ENCODE peak calls at places on chromosomes 4 and X, in eight cellular contexts. N is stomach, L is heart left ventricle, M is tibial nerve, D is uterus, K is right lobe of liver, O is endothelial cell of umbilical vein, R is suprapubic skin. T is an unnamed sample.
A peak's percentile ranks its signal among the peaks of the same experiment; 100 is the strongest.

GRCh38 chrX:153214934-153215333 is 35.9 kb downstream of the MAGEA1 start:
- DNase-seq in D (no peak), K (no peak), O (no peak), L (no peak), R (no peak), N (no peak), M (no peak), T (no peak)

GRCh38 chr4:41750624-41751324 is 2.2 kb upstream of the PHOX2B start:
- DNase-seq in L (no peak), O (no peak), M (no peak), N (no peak), R (no peak), K (no peak), D (no peak), T (no peak)

GRCh38 chrX:39869846-39870601 is 227.7 kb downstream of the BCOR start:
- DNase-seq in O (peak; percentile 20), R (no peak), N (no peak), L (no peak), M (no peak), D (no peak), K (no peak), T (no peak)

GRCh38 chr4:157832596-157832995 is 340.2 kb downstream of the GASK1B start:
- DNase-seq in N (no peak), R (no peak), K (no peak), M (no peak), D (no peak), L (no peak), O (no peak), T (no peak)

GRCh38 chr4:88419874-88420273 is 37.0 kb upstream of the HERC5 start:
- DNase-seq in O (no peak), K (no peak), M (no peak), L (no peak), N (no peak), R (no peak), D (no peak), T (no peak)

GRCh38 chr4:121050251-121050650 is 22.1 kb downstream of the NDNF start:
- DNase-seq in D (no peak), M (no peak), O (peak; percentile 11), N (no peak), R (no peak), K (no peak), L (no peak), T (no peak)

GRCh38 chr4:17027495-17027894 is 129.1 kb upstream of the LDB2 start:
- DNase-seq in N (no peak), O (peak; percentile 87), L (no peak), D (no peak), M (no peak), R (no peak), K (no peak), T (no peak)

GRCh38 chr4:158929939-158930344 is 161.1 kb downstream of the FNIP2 start:
- DNase-seq in N (no peak), L (no peak), O (no peak), M (no peak), D (no peak), K (no peak), R (no peak), T (no peak)

GRCh38 chr4:185721190-185721948 is 90.6 kb downstream of the SORBS2 start:
- DNase-seq in D (no peak), M (peak; percentile 53), K (no peak), L (no peak), R (peak; percentile 80), N (no peak), O (no peak), T (no peak)

GRCh38 chr4:185723619-185724150 is 88.3 kb downstream of the SORBS2 start:
- DNase-seq in K (no peak), M (no peak), R (no peak), D (no peak), L (no peak), N (no peak), O (peak; percentile 56), T (no peak)

GRCh38 chr4:185718578-185719492 is 93.2 kb downstream of the SORBS2 start:
- DNase-seq in M (no peak), L (no peak), N (no peak), O (no peak), D (no peak), R (no peak), K (no peak), T (no peak)

GRCh38 chr4:185719493-185719843 is 92.5 kb downstream of the SORBS2 start:
- DNase-seq in M (no peak), R (no peak), N (no peak), D (no peak), L (no peak), O (no peak), K (no peak), T (no peak)

DNA sequence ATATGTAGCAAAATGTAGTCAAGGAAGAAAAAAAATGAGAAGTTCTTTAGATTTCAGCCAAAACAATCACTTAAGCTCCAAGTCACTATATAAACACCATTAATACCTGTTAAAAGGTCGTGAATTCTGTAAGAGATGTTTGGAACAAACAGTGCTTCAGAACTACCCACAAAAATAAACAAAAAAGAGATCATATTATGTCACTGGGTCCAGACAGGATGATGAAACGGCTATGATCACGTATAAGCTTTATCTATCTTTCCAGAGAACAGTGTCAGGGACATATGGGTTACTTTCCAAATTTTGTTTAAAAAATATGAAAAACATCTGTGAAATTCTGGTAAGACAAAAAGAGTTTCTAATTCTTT is 90.1 kb downstream of the SORBS2 start:
- DNase-seq in N (no peak), D (no peak), K (no peak), O (no peak), L (no peak), M (no peak), R (no peak), T (no peak)
- H3K4me1 ChIP-seq in N (peaks cover 45% of the 10 kb centered on the region), D (no peaks in the 10 kb centered on the region), K (peaks cover 39% of the 10 kb centered on the region), O (peaks cover 20% of the 10 kb centered on the region), L (peaks cover 2% of the 10 kb centered on the region), M (no peaks in the 10 kb centered on the region), R (peaks cover 28% of the 10 kb centered on the region), T (peaks cover 6% of the 10 kb centered on the region)

GRCh38 chr4:112238833-112239232 is 7.2 kb downstream of the AP1AR start:
- DNase-seq in N (no peak), K (no peak), L (no peak), D (no peak), M (no peak), R (no peak), O (no peak), T (no peak)

GRCh38 chr4:112236040-112236439 is 4.5 kb downstream of the AP1AR start:
- DNase-seq in O (no peak), K (no peak), D (no peak), L (no peak), R (no peak), N (no peak), M (no peak), T (no peak)

GRCh38 chr4:112230879-112231778 is 458 bp upstream of the AP1AR start:
- DNase-seq in K (peak; percentile 99), D (peak; percentile 97), M (peak; percentile 95), N (peak; percentile 98), L (peak; percentile 99), O (peak; percentile 98), R (peak; percentile 98), T (peak; percentile 82)

GRCh38 chr4:112231779-112232713 is at the start of gene AP1AR:
- DNase-seq in K (peak; percentile 86), O (peak; percentile 86), L (peak; percentile 92), M (peak; percentile 69), N (peak; percentile 78), D (peak; percentile 83), R (peak; percentile 92), T (peak; percentile 46)

DNA sequence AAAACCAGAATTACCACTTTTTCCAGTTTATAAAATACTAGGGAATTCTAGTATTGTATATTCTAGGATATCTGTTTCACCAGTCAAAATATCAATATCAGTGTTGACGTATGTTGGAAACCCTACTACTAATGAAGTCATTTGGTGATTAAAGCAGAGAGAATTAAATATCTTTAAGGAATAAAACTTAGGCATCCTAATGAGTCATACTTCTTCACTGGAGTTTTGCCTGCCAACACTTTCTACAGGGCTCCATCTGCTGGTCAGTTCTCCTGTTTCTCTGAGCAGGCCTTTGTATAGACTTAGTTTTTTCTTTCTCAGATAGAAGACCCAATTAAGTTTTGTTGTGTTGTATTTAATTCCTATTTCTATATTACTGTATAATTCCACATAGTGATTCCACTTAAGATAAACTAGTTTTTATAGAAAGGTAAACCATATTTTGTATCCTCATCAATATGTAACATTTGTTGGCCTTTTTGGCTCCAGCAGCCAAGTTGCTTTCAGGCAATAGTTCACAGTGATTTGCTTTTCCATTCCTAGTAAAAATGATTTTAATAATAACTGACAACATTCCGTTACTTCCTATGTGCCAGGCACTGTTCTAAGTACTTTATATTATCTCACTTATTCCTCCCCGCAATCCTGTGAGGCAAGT is 3.5 kb downstream of the AP1AR start:
- DNase-seq in M (peak; percentile 93), R (no peak), D (peak; percentile 81), K (no peak), L (no peak), N (peak; percentile 74), O (peak; percentile 87), T (no peak)
- TF ChIP-seq POLR2A in M (no peak), R (no peak), D (no peak), K (no peak), L (no peak), N (no peak), O (no peak), T (no peak)

DNA sequence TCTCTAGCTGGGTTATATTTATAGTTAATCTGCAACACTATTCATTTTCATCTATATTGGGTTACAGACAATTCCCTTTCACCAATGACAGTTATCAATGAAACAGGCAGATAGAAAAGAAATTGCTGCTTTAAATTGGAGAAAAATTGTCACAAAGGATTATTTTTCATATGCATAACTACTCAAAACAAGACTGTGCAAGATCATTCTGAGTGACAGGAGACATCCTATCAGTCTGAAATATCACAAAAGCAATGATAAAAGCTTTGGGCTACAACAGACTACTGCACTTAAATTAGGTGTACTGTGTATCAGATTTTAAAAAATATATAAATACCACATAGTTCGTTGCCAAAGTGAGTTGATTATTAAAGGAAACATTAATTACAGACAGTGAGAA is 722.6 kb downstream of the ARAP2 start:
- DNase-seq in M (no peak), R (no peak), D (no peak), L (no peak), N (no peak), K (no peak), O (no peak), T (no peak)
- H3K4me1 ChIP-seq in M (no peaks in the 10 kb centered on the region), R (no peaks in the 10 kb centered on the region), D (no peaks in the 10 kb centered on the region), L (no peaks in the 10 kb centered on the region), N (no peaks in the 10 kb centered on the region), K (no peaks in the 10 kb centered on the region), O (no peaks in the 10 kb centered on the region), T (no peaks in the 10 kb centered on the region)

DNA sequence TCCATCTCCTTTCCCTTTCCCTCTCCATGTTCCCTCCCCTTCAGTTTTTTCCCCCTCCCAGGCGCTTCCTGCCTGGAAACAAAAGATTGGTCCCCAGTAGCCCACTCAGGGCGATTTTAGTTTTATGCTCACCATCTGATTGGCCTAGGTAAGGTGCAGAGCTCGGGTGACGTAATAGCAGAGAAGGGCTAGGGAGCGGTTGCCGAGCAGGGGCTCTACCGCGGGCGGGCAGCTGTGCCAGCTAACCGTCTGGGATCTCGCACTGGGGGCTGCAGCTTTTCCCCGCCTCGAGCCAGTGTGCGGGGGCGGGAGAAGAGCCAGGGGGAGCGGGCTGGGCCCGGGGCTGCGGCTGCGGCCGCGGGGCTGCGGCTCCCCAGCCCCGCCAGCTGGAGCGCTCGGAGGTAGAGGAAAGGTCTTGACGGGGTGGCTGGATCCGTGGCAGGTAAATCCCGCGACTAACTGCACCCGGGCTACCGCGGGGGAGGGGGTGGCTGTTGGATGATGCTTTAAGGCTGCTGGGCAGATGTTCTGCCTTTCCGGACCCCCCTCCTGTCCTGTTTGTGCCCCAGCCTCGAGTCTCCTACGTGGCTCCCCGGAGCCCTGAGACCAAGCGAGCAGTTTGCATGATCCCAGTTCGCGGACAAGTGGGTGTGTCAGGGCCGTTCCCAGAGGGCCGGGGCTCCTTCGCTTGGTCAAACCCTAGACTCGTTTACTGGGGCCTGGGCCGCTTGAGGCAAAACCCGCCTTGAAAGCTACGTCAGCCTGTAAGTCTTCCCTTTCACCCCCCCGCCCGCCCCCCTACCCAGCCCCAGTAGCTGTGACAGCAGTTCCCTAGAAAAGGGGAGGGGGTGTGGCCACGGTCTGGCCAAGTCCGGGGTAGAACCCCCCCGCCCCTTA is at the start of gene PAK3:
- DNase-seq in O (peak; percentile 1), M (peak; percentile 25), L (no peak), K (no peak), N (peak; percentile 35), D (peak; percentile 80), R (peak; percentile 67), T (no peak)
- TF ChIP-seq POLR2A in O (no peak), M (peak; percentile 27), L (no peak), K (no peak), N (no peak), D (peak; percentile 67), R (no peak), T (no peak)

T was measured in esophagus squamous epithelium.